ENCODE peak calls at places on chromosomes 7 and 10, in nine cellular contexts. S, K, U, W, D, Y, N, C and H are unnamed samples.

GRCh38 chr7:17131983-17132655 is 166.3 kb upstream of the AHR start:
- DNase-seq in Y (no peak), D (no peak), W (no peak), N (no peak), K (no peak), S (no peak), U (no peak), C (no peak), H (no peak)

GRCh38 chr10:80684217-80684616 is 146.5 kb downstream of the SH2D4B start:
- DNase-seq in Y (no peak), C (no peak), S (peak; percentile 56), K (no peak), W (peak; percentile 2), D (no peak), U (no peak), N (peak; percentile 15), H (peak; percentile 45)

GRCh38 chr7:2474224-2474623 is 2.0 kb downstream of the GRIFIN start:
- DNase-seq in N (no peak), U (no peak), K (no peak), D (no peak), S (no peak), C (no peak), W (no peak), Y (no peak), H (no peak)

GRCh38 chr10:52308251-52309031 is 5.6 kb upstream of the DKK1 start:
- DNase-seq in U (peak; percentile 66), Y (peak; percentile 64), S (peak; percentile 87), K (peak; percentile 55), C (peak; percentile 63), D (peak; percentile 24), W (peak; percentile 92), N (peak; percentile 74), H (peak; percentile 80)

GRCh38 chr10:13847201-13847631 is 260.5 kb downstream of the PRPF18 start:
- DNase-seq in C (no peak), Y (no peak), S (no peak), K (no peak), W (no peak), N (no peak), U (no peak), D (no peak), H (no peak)

GRCh38 chr10:15486404-15486803 is 115.3 kb upstream of the FAM171A1 start:
- DNase-seq in N (no peak), U (no peak), W (peak; percentile 28), C (no peak), D (no peak), S (peak; percentile 65), Y (no peak), K (no peak), H (no peak)

GRCh38 chr10:3935141-3935540 is 150.1 kb upstream of the KLF6 start:
- DNase-seq in U (peak; percentile 15), Y (no peak), D (no peak), C (no peak), S (peak; percentile 86), W (peak; percentile 74), N (no peak), K (no peak), H (peak; percentile 51)

GRCh38 chr7:106466867-106467266 is 182.1 kb upstream of the NAMPT start:
- DNase-seq in N (peak; percentile 15), D (no peak), Y (no peak), S (no peak), C (no peak), U (no peak), K (no peak), W (no peak), H (no peak)

GRCh38 chr7:18753972-18754610 is 258.5 kb downstream of the HDAC9 start:
- DNase-seq in D (no peak), C (no peak), U (no peak), Y (no peak), N (no peak), W (peak; percentile 92), K (no peak), S (peak; percentile 95), H (peak; percentile 83)

GRCh38 chr7:99990417-99990816 is 14.6 kb upstream of the AZGP1 start:
- DNase-seq in S (no peak), C (no peak), D (no peak), N (peak; percentile 85), U (no peak), K (no peak), Y (no peak), W (no peak), H (no peak)

GRCh38 chr7:1455241-1455939 is 3.9 kb downstream of the MICALL2 start:
- DNase-seq in N (peak; percentile 92), U (peak; percentile 41), S (no peak), D (peak; percentile 98), Y (no peak), C (peak; percentile 37), K (no peak), W (no peak), H (no peak)

GRCh38 chr7:5793361-5794072 is 12.1 kb upstream of the RNF216 start:
- DNase-seq in U (no peak), D (no peak), K (no peak), C (no peak), Y (no peak), W (no peak), S (no peak), N (no peak), H (no peak)

GRCh38 chr10:101683226-101683625 is 11.7 kb downstream of the FBXW4 start:
- DNase-seq in S (peak; percentile 67), U (no peak), N (no peak), W (peak; percentile 36), K (no peak), Y (no peak), C (no peak), D (no peak), H (peak; percentile 82)

GRCh38 chr7:123769371-123769770 is 20.6 kb upstream of the WASL start:
- DNase-seq in N (no peak), C (no peak), S (peak; percentile 47), Y (no peak), U (peak; percentile 55), W (peak; percentile 78), D (no peak), K (peak; percentile 30), H (peak; percentile 67)

GRCh38 chr7:106448992-106449859 is 164.4 kb upstream of the NAMPT start:
- DNase-seq in U (no peak), N (no peak), D (no peak), S (no peak), Y (no peak), C (no peak), W (no peak), K (no peak), H (no peak)